ENCODE peak calls at places on chromosomes 3 and 15, in seven cellular contexts. Q is adrenal gland, K is GM13977, C is thyroid gland, M is fibroblast of lung, F is astrocyte of the spinal cord, D is fibroblast of mammary gland. L is an unnamed sample.

GRCh38 chr3:170128259-170128976 is 53.1 kb downstream of the PHC3 start:
- DNase-seq in F (no peak), D (no peak), K (peak; percentile 32), M (no peak), C (no peak), Q (no peak), L (peak; percentile 51)

GRCh38 chr3:12782172-12782815 is 14.2 kb upstream of the CAND2 start:
- DNase-seq in C (no peak), Q (peak; percentile 27), F (peak; percentile 47), K (no peak), M (peak; percentile 63), D (peak; percentile 5), L (peak; percentile 34)

GRCh38 chr3:184907941-184908649 is 96.1 kb downstream of the VPS8 start:
- DNase-seq in K (no peak), D (no peak), C (no peak), F (no peak), Q (no peak), M (no peak), L (no peak)

GRCh38 chr3:9194509-9195184 is 54.8 kb downstream of the SRGAP3 start:
- DNase-seq in Q (no peak), C (no peak), K (no peak), F (no peak), D (no peak), M (no peak), L (no peak)

GRCh38 chr15:77417642-77418041 is 2.3 kb downstream of the PEAK1 start:
- DNase-seq in M (peak; percentile 34), Q (no peak), F (no peak), K (no peak), D (peak; percentile 19), C (no peak), L (no peak)

GRCh38 chr15:85858586-85859375 is 64.1 kb upstream of the KLHL25 start:
- DNase-seq in C (peak; percentile 49), F (peak; percentile 39), D (peak; percentile 56), K (peak; percentile 77), Q (peak; percentile 69), M (peak; percentile 39), L (peak; percentile 83)

GRCh38 chr15:97694456-97694855 is 266.0 kb upstream of the ARRDC4 start:
- DNase-seq in K (no peak), M (no peak), D (no peak), C (no peak), F (no peak), Q (no peak), L (no peak)

GRCh38 chr3:21464745-21465144 is 286.3 kb downstream of the ZNF385D start:
- DNase-seq in D (no peak), K (no peak), Q (no peak), M (peak; percentile 20), F (no peak), C (no peak), L (no peak)

GRCh38 chr3:33831053-33831452 is 32.6 kb downstream of the PDCD6IP start:
- DNase-seq in D (peak; percentile 73), Q (no peak), K (no peak), M (no peak), C (no peak), F (no peak), L (no peak)

GRCh38 chr3:187822402-187822801 is 77.1 kb upstream of the BCL6 start:
- DNase-seq in C (no peak), K (no peak), M (no peak), Q (no peak), F (no peak), D (no peak), L (no peak)

GRCh38 chr3:48688737-48689075 is 3.0 kb upstream of the NCKIPSD start:
- DNase-seq in K (no peak), Q (no peak), F (no peak), M (no peak), C (no peak), D (no peak), L (no peak)

GRCh38 chr3:81668283-81668682 is 93.2 kb downstream of the GBE1 start:
- DNase-seq in C (no peak), K (no peak), D (no peak), F (no peak), M (no peak), Q (no peak), L (no peak)

GRCh38 chr3:98655666-98656065 is 62.3 kb upstream of the CPOX start:
- DNase-seq in F (peak; percentile 43), K (no peak), C (no peak), M (peak; percentile 65), D (peak; percentile 64), Q (no peak), L (no peak)

GRCh38 chr3:98662699-98663098 is 69.3 kb upstream of the CPOX start:
- DNase-seq in D (no peak), K (no peak), M (no peak), C (no peak), F (no peak), Q (no peak), L (no peak)

GRCh38 chr3:98651766-98652077 is 58.3 kb upstream of the CPOX start:
- DNase-seq in M (no peak), C (no peak), K (no peak), Q (no peak), D (no peak), F (no peak), L (no peak)

GRCh38 chr3:98657429-98657828 is 64.0 kb upstream of the CPOX start:
- DNase-seq in Q (no peak), K (peak; percentile 61), D (peak; percentile 9), M (peak; percentile 1), F (no peak), C (peak; percentile 44), L (peak; percentile 65)
- TF ChIP-seq CTCF in Q (no peak), K (peak; percentile 70), D (no peak), M (peak; percentile 23), F (peak; percentile 46), C (peak; percentile 31), L (no peak)

GRCh38 chr3:71376911-71377310 is 206.6 kb downstream of the FOXP1 start:
- DNase-seq in Q (no peak), D (no peak), F (no peak), K (no peak), C (no peak), M (no peak), L (peak; percentile 67)

GRCh38 chr3:71378509-71378908 is 205.0 kb downstream of the FOXP1 start:
- DNase-seq in C (no peak), K (no peak), F (no peak), Q (no peak), D (no peak), M (no peak), L (no peak)

GRCh38 chr3:71376499-71376898 is 207.0 kb downstream of the FOXP1 start:
- DNase-seq in C (no peak), M (no peak), Q (no peak), F (no peak), K (no peak), D (no peak), L (no peak)

GRCh38 chr3:71384393-71384792 is 199.1 kb downstream of the FOXP1 start:
- DNase-seq in F (no peak), Q (no peak), C (no peak), D (peak; percentile 5), K (no peak), M (peak; percentile 65), L (peak; percentile 33)

DNA sequence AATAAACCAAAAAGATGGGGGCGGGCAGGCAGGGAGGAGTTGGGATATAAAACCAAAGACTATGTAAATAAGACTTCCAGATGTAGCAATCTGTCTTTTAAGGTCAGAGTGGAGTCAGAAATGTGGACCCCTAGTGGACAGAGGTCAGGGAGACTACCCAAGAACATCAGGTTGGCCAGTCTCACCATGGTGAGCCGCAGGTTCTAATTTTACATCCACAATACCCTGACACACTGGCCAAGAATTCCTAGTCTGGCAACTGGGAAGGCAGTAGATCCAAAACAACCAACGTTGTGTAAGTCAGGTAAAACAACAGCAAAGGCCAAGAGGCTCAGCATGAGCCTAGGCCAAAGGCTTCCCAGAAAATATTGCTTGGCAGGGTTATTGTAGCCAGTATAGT is 203.4 kb downstream of the FOXP1 start:
- DNase-seq in M (peak; percentile 54), C (no peak), F (peak; percentile 52), K (no peak), Q (no peak), D (peak; percentile 26), L (no peak)
- TF ChIP-seq CTCF in M (no peak), C (no peak), F (no peak), K (no peak), Q (no peak), D (no peak), L (peak; percentile 43)

GRCh38 chr3:53845103-53845880 is 927 bp downstream of the CHDH start:
- DNase-seq in D (peak; percentile 24), F (peak; percentile 23), Q (peak; percentile 67), C (peak; percentile 66), M (peak; percentile 51), K (peak; percentile 75), L (peak; percentile 7)
- TF ChIP-seq CTCF in D (peak; percentile 7), F (peak; percentile 40), Q (peak; percentile 31), C (no peak), M (peak; percentile 27), K (peak; percentile 36), L (no peak)

GRCh38 chr15:79208179-79208578 is 74.3 kb upstream of the ANKRD34C start:
- DNase-seq in K (no peak), M (no peak), F (no peak), D (no peak), C (no peak), Q (no peak), L (no peak)
- TF ChIP-seq CTCF in K (no peak), M (no peak), F (no peak), D (no peak), C (no peak), Q (no peak), L (no peak)

GRCh38 chr3:151761581-151761980 is 27.9 kb downstream of the AADACL2 start:
- DNase-seq in D (no peak), Q (no peak), K (no peak), F (no peak), M (no peak), C (no peak), L (no peak)
- TF ChIP-seq CTCF in D (no peak), Q (no peak), K (no peak), F (no peak), M (no peak), C (no peak), L (no peak)